ENCODE peak calls at places on chromosomes 16 and 17, in four cellular contexts. P is heart left ventricle, R is IMR-90, Z is body of pancreas. U is an unnamed sample.
A peak's percentile ranks its signal among the peaks of the same experiment; 100 is the strongest.

GRCh38 chr17:48842746-48843145 is 11.9 kb downstream of the CALCOCO2 start:
- DNase-seq in R (peak; percentile 20), P (no peak), Z (no peak), U (no peak)

GRCh38 chr16:80573700-80574120 is 32.9 kb downstream of the DYNLRB2 start:
- DNase-seq in P (no peak), Z (no peak), R (no peak), U (no peak)

GRCh38 chr16:87424260-87424659 is 32.1 kb downstream of the MAP1LC3B start:
- DNase-seq in R (no peak), P (no peak), Z (no peak), U (no peak)

GRCh38 chr17:82737981-82738877 is 2.8 kb downstream of the FN3K start:
- DNase-seq in R (peak; percentile 27), Z (peak; percentile 75), P (peak; percentile 85), U (no peak)

GRCh38 chr16:54208262-54208661 is 78.3 kb downstream of the IRX3 start:
- DNase-seq in R (no peak), Z (no peak), P (no peak), U (no peak)

GRCh38 chr17:67549787-67550186 is 167.9 kb upstream of the NOL11 start:
- DNase-seq in Z (no peak), R (no peak), P (peak; percentile 58), U (no peak)

GRCh38 chr17:18980682-18981384 is 23.7 kb downstream of the FAM83G start:
- DNase-seq in R (peak; percentile 88), Z (no peak), P (no peak), U (no peak)

GRCh38 chr17:49490271-49490670 is 4.8 kb upstream of the NGFR start:
- DNase-seq in Z (no peak), P (no peak), R (no peak), U (no peak)

GRCh38 chr17:64015447-64015846 is 5.0 kb downstream of the ICAM2 start:
- DNase-seq in R (no peak), Z (no peak), P (no peak), U (no peak)

GRCh38 chr16:11168386-11169065 is 87.5 kb downstream of the SOCS1 start:
- DNase-seq in R (peak; percentile 29), P (no peak), Z (no peak), U (no peak)

GRCh38 chr17:78888911-78889496 is 14.0 kb downstream of the CEP295NL start:
- DNase-seq in P (no peak), R (no peak), Z (no peak), U (no peak)

GRCh38 chr16:89325861-89326471 is 108.5 kb downstream of the ZNF778 start:
- DNase-seq in Z (peak; percentile 71), P (peak; percentile 74), R (peak; percentile 93), U (no peak)

GRCh38 chr16:17605784-17606183 is 135.0 kb upstream of the XYLT1 start:
- DNase-seq in Z (no peak), R (no peak), P (no peak), U (no peak)

GRCh38 chr16:440627-441026 is 15.2 kb downstream of the RAB11FIP3 start:
- DNase-seq in P (no peak), R (no peak), Z (no peak), U (no peak)

GRCh38 chr16:76796431-76796830 is 394.6 kb upstream of the MON1B start:
- DNase-seq in R (no peak), P (no peak), Z (no peak), U (no peak)

GRCh38 chr17:44826123-44826790 is 3.8 kb downstream of the GJC1 start:
- DNase-seq in Z (no peak), R (no peak), P (no peak), U (no peak)

GRCh38 chr17:63445571-63446217 is 412 bp downstream of the CYB561 start:
- DNase-seq in P (no peak), R (no peak), Z (peak; percentile 83), U (no peak)

GRCh38 chr16:74462361-74462760 is 41.1 kb upstream of the CLEC18B start:
- DNase-seq in R (no peak), Z (no peak), P (no peak), U (no peak)

GRCh38 chr17:58005031-58005727 is 1.9 kb downstream of the SRSF1 start:
- DNase-seq in P (no peak), R (peak; percentile 27), Z (no peak), U (no peak)

GRCh38 chr17:12673788-12674187 is 8.1 kb downstream of the MYOCD start:
- DNase-seq in R (peak; percentile 75), P (no peak), Z (no peak), U (no peak)

GRCh38 chr16:77111057-77111456 is 79.9 kb upstream of the MON1B start:
- DNase-seq in R (no peak), Z (no peak), P (no peak), U (no peak)

GRCh38 chr17:1626333-1626732 is 2.3 kb downstream of the SLC43A2 start:
- DNase-seq in P (no peak), Z (no peak), R (no peak), U (no peak)

GRCh38 chr16:15996432-15997109 is 47.2 kb downstream of the ABCC1 start:
- DNase-seq in P (no peak), R (peak; percentile 93), Z (peak; percentile 24), U (no peak)

GRCh38 chr17:76408037-76408849 is 23.8 kb downstream of the SPHK1 start:
- DNase-seq in Z (peak; percentile 90), P (peak; percentile 57), R (peak; percentile 39), U (no peak)

GRCh38 chr17:45162022-45162687 is 480 bp downstream of the HEXIM2 start:
- DNase-seq in P (peak; percentile 25), R (no peak), Z (peak; percentile 25), U (no peak)

GRCh38 chr16:88406096-88407041 is 23.6 kb downstream of the ZNF469 start:
- DNase-seq in Z (no peak), R (no peak), P (no peak), U (no peak)

GRCh38 chr17:16820161-16820877 is 130.3 kb downstream of the CCDC144A start:
- DNase-seq in P (peak; percentile 49), Z (no peak), R (no peak), U (no peak)

GRCh38 chr16:8959921-8960787 is 3.6 kb downstream of the USP7 start:
- DNase-seq in R (peak; percentile 37), Z (no peak), P (no peak), U (no peak)

GRCh38 chr16:49550666-49551065 is 177.1 kb downstream of the C16orf78 start:
- DNase-seq in P (no peak), Z (no peak), R (no peak), U (no peak)

GRCh38 chr16:86375370-86375769 is 135.0 kb upstream of the FOXF1 start:
- DNase-seq in P (no peak), Z (no peak), R (peak; percentile 97), U (no peak)

GRCh38 chr17:79325707-79326106 is 251.1 kb downstream of the ENGASE start:
- DNase-seq in R (no peak), P (no peak), Z (no peak), U (no peak)

GRCh38 chr16:27313422-27314160 is at the start of gene IL4R:
- DNase-seq in Z (peak; percentile 78), R (peak; percentile 77), P (peak; percentile 82), U (peak; percentile 89)

GRCh38 chr16:12024429-12024828 is 47.9 kb downstream of the SNX29 start:
- DNase-seq in P (no peak), Z (peak; percentile 26), R (no peak), U (no peak)

GRCh38 chr17:1888741-1889140 is 58.9 kb downstream of the RPA1 start:
- DNase-seq in P (no peak), R (no peak), Z (no peak), U (no peak)

GRCh38 chr16:1614226-1615102 is 2.3 kb downstream of the CRAMP1 start:
- DNase-seq in P (peak; percentile 37), R (peak; percentile 30), Z (peak; percentile 34), U (no peak)

GRCh38 chr17:2926019-2926650 is 129.9 kb downstream of the RAP1GAP2 start:
- DNase-seq in P (no peak), Z (peak; percentile 52), R (peak; percentile 57), U (no peak)

GRCh38 chr17:34012709-34013375 is 242.2 kb upstream of the CCL2 start:
- DNase-seq in P (no peak), Z (no peak), R (no peak), U (no peak)

GRCh38 chr17:31549525-31550388 is 158.3 kb downstream of the RAB11FIP4 start:
- DNase-seq in R (peak; percentile 92), P (peak; percentile 92), Z (peak; percentile 97), U (peak; percentile 73)
- TF ChIP-seq CTCF in R (no peak), P (no peak), Z (no peak), U (no peak)

GRCh38 chr16:31333686-31334649 is 21.0 kb upstream of the ITGAX start:
- DNase-seq in Z (peak; percentile 39), P (no peak), R (peak; percentile 13), U (no peak)
- TF ChIP-seq CTCF in Z (peak; percentile 17), P (peak; percentile 10), R (no peak), U (peak; percentile 21)

GRCh38 chr17:8332688-8333087 is 7.0 kb upstream of the ODF4 start:
- DNase-seq in R (no peak), P (no peak), Z (no peak), U (no peak)
- TF ChIP-seq CTCF in R (no peak), P (no peak), Z (no peak), U (no peak)

DNA sequence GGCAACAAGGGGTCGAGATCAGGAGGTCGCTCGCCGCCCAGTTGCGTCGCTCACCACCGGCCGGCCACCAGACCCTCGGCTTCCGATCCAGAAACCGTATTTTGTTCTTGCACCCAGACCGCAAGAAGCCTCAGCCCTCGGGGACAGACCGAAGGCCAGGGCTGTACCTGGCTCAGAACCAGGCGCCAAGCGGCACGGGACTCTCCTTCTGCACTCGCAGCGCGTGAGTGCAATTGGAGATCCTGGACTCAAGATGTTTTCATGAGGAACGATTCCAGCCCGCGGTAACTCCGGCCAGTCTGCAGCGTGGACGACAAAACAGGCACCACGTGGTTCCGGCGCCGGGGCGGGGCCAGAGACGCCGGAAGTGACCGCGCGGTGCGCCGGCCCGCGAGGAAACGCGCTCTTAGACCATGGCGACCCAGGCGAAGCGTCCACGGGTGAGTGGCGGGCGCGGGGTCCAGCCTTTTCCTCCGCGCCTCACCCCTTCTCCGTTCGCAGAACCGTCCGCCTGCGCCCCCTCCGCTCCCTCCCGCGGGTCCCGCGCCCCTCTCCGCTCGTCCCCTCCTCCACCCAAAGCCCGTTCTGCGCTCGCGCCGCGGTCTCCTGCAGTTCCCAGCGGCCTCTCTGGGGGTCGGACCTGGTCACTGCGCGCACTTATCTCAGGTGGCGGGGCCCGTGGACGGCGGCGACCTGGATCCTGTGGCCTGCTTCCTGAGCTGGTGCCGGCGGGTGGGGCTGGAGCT is at the start of gene SETD6:
- DNase-seq in R (peak; percentile 84), P (peak; percentile 90), Z (peak; percentile 93), U (peak; percentile 92)
- TF ChIP-seq CTCF in R (peak; percentile 3), P (no peak), Z (peak; percentile 18), U (peak; percentile 31)

GRCh38 chr16:24270721-24271120 is 14.6 kb downstream of the CACNG3 start:
- DNase-seq in P (no peak), Z (no peak), R (no peak), U (no peak)
- TF ChIP-seq CTCF in P (no peak), Z (no peak), R (no peak), U (no peak)

DNA sequence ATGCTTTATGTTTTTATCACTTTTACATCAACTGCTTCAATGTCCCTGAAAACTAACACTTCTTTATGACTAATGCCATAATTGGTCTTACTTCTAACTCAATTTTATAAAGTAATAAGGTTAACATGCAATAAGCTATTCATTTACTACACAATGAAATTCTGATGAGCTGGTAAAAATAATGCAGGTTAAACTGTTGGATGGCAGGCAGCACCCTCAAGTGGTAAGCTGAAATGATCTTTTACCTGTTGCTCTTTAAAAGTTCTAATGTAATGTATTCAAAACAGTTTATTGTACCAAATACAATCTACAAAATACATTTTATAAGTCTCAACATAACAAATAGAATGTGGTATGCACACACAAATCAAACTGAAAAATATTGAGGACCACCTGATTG is 1280.3 kb downstream of the CDH8 start:
- DNase-seq in P (no peak), Z (no peak), R (no peak), U (no peak)
- TF ChIP-seq CTCF in P (peak; percentile 24), Z (no peak), R (no peak), U (no peak)

GRCh38 chr16:13435873-13436474 is 484.0 kb upstream of the ERCC4 start:
- DNase-seq in R (no peak), P (no peak), Z (no peak), U (no peak)
- TF ChIP-seq CTCF in R (no peak), P (no peak), Z (no peak), U (no peak)